ENCODE peak calls at places on chromosome 11, in five cellular contexts. G, A, V, H and D are unnamed samples.
A peak's percentile ranks its signal among the peaks of the same experiment; 100 is the strongest.

GRCh38 chr11:8777907-8778767 is 95.5 kb downstream of the RPL27A start:
- DNase-seq in G (no peak), A (no peak), V (no peak), H (no peak), D (no peak)

GRCh38 chr11:105179542-105180278 is 40.1 kb upstream of the CARD18 start:
- DNase-seq in G (no peak), A (peak; percentile 87), V (no peak), H (no peak), D (no peak)

GRCh38 chr11:61480936-61481335 is 27.6 kb upstream of the LRRC10B start:
- DNase-seq in G (no peak), A (no peak), V (no peak), H (peak; percentile 28), D (no peak)

GRCh38 chr11:126132319-126132718 is 69.7 kb upstream of the CDON start:
- DNase-seq in G (no peak), A (no peak), V (no peak), H (no peak), D (peak; percentile 8)

GRCh38 chr11:5992150-5992549 is 5.4 kb upstream of the OR52L1 start:
- DNase-seq in G (no peak), A (no peak), V (no peak), H (no peak), D (no peak)

GRCh38 chr11:67120881-67121710 is 2.0 kb downstream of the KDM2A start:
- DNase-seq in G (no peak), A (no peak), V (peak; percentile 77), H (no peak), D (no peak)

GRCh38 chr11:6377902-6378694 is 12.2 kb upstream of the SMPD1 start:
- DNase-seq in G (no peak), A (no peak), V (no peak), H (no peak), D (no peak)

GRCh38 chr11:67266424-67267187 is at the start of gene GRK2:
- DNase-seq in G (no peak), A (no peak), V (no peak), H (peak; percentile 92), D (no peak)

GRCh38 chr11:2690596-2691354 is 9.0 kb downstream of the KCNQ1OT1 start:
- DNase-seq in G (no peak), A (no peak), V (no peak), H (no peak), D (no peak)

GRCh38 chr11:2205214-2205770 is 33.7 kb upstream of the TH start:
- DNase-seq in G (no peak), A (no peak), V (no peak), H (no peak), D (no peak)

GRCh38 chr11:95254139-95254704 is 23.2 kb upstream of the SESN3 start:
- DNase-seq in G (no peak), A (peak; percentile 32), V (peak; percentile 96), H (peak; percentile 12), D (peak; percentile 64)

GRCh38 chr11:47797633-47798032 is 30.5 kb upstream of the FNBP4 start:
- DNase-seq in G (no peak), A (no peak), V (no peak), H (no peak), D (no peak)

GRCh38 chr11:64186205-64187165 is 514 bp downstream of the STIP1 start:
- DNase-seq in G (no peak), A (no peak), V (no peak), H (no peak), D (no peak)

GRCh38 chr11:124074554-124074953 is 33.4 kb upstream of the OR10G7 start:
- DNase-seq in G (no peak), A (no peak), V (no peak), H (no peak), D (no peak)

GRCh38 chr11:68275721-68276488 is 4.1 kb upstream of the C11orf24 start:
- DNase-seq in G (no peak), A (peak; percentile 42), V (no peak), H (no peak), D (peak; percentile 69)

GRCh38 chr11:58618215-58618614 is 4.2 kb upstream of the CNTF start:
- DNase-seq in G (no peak), A (peak; percentile 21), V (no peak), H (no peak), D (no peak)

GRCh38 chr11:44727373-44728084 is 767 bp downstream of the TSPAN18 start:
- DNase-seq in G (no peak), A (peak; percentile 16), V (no peak), H (peak; percentile 85), D (peak; percentile 57)

GRCh38 chr11:66863428-66864125 is 6.7 kb downstream of the LRFN4 start:
- DNase-seq in G (no peak), A (no peak), V (no peak), H (no peak), D (no peak)

GRCh38 chr11:122305018-122305417 is 189.0 kb upstream of the BLID start:
- DNase-seq in G (no peak), A (no peak), V (no peak), H (no peak), D (no peak)
- H3K4me1 ChIP-seq in G (peaks cover 2% of the 10 kb centered on the region), A (no peaks in the 10 kb centered on the region), V (no peaks in the 10 kb centered on the region), H (no peaks in the 10 kb centered on the region), D (no peaks in the 10 kb centered on the region)

DNA sequence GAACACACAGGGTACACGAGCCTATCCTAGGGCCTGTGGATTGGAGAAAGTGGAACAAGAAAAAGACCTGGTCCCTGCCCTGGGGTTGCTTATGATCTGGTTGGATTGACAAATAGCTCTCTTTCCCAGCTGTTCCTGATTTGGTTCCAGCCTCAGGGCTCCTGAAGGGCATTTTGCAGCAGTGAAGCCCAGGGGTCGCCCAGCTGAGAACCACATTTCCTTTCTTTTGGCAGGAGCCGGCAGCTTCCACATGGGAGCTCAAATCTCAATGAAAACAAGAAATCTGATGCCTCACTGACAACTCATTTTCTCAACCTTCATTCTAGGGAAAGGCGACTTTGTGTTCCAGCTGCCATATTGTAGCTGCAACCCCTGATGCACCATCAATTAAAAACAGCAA is 140.6 kb upstream of the CADM1 start:
- DNase-seq in G (no peak), A (no peak), V (no peak), H (no peak), D (no peak)
- TF ChIP-seq ATF3 in G (no peak), A (no peak), V (no peak), H (no peak), D (no peak)

GRCh38 chr11:11845551-11845950 is 3.8 kb downstream of the USP47 start:
- DNase-seq in G (no peak), A (no peak), V (no peak), H (no peak), D (no peak)
- H3K4me1 ChIP-seq in G (peaks cover 7% of the 10 kb centered on the region), A (peaks cover 59% of the 10 kb centered on the region), V (peaks cover 5% of the 10 kb centered on the region), H (peaks cover 14% of the 10 kb centered on the region), D (peaks cover 31% of the 10 kb centered on the region)

GRCh38 chr11:35121326-35121865 is 17.6 kb upstream of the CD44 start:
- DNase-seq in G (no peak), A (no peak), V (no peak), H (no peak), D (no peak)

GRCh38 chr11:35122308-35122707 is 16.7 kb upstream of the CD44 start:
- DNase-seq in G (no peak), A (no peak), V (no peak), H (no peak), D (no peak)

GRCh38 chr11:35127619-35128018 is 11.4 kb upstream of the CD44 start:
- DNase-seq in G (no peak), A (no peak), V (no peak), H (no peak), D (no peak)

GRCh38 chr11:35126879-35127576 is 11.9 kb upstream of the CD44 start:
- DNase-seq in G (no peak), A (no peak), V (no peak), H (no peak), D (no peak)

GRCh38 chr11:35126000-35126878 is 12.7 kb upstream of the CD44 start:
- DNase-seq in G (no peak), A (no peak), V (peak; percentile 88), H (no peak), D (no peak)
- TF ChIP-seq ATF3 in G (no peak), A (no peak), V (no peak), H (no peak), D (no peak)